ENCODE peak calls at places on chromosomes 11 and 22, in seven cellular contexts. Q, J, W, I, K, D and U are unnamed samples.

GRCh38 chr22:48370508-48371325 is 1457.0 kb downstream of the BRD1 start:
- DNase-seq in Q (no peak), J (no peak), W (no peak), I (no peak), K (no peak), D (no peak), U (no peak)

GRCh38 chr11:88313441-88313840 is 24.1 kb downstream of the CTSC start:
- DNase-seq in Q (no peak), J (peak; percentile 56), W (no peak), I (no peak), K (no peak), D (no peak), U (no peak)

GRCh38 chr11:132717824-132718223 is 814.5 kb downstream of the OPCML start:
- DNase-seq in Q (no peak), J (no peak), W (no peak), I (no peak), K (no peak), D (no peak), U (no peak)

GRCh38 chr22:42699281-42699681 is 21.4 kb downstream of the A4GALT start:
- DNase-seq in Q (peak; percentile 77), J (no peak), W (no peak), I (no peak), K (no peak), D (no peak), U (no peak)

GRCh38 chr22:41524283-41524682 is 20.0 kb downstream of the POLR3H start:
- DNase-seq in Q (peak; percentile 86), J (peak; percentile 66), W (no peak), I (no peak), K (peak; percentile 62), D (peak; percentile 82), U (no peak)

GRCh38 chr22:20928573-20928967 is 11.4 kb downstream of the CRKL start:
- DNase-seq in Q (no peak), J (no peak), W (no peak), I (no peak), K (no peak), D (no peak), U (no peak)

GRCh38 chr11:125241104-125241503 is 76.6 kb downstream of the PKNOX2 start:
- DNase-seq in Q (no peak), J (no peak), W (no peak), I (no peak), K (no peak), D (no peak), U (peak; percentile 4)

GRCh38 chr11:117934526-117935307 is 5.5 kb upstream of the TMPRSS13 start:
- DNase-seq in Q (no peak), J (no peak), W (no peak), I (no peak), K (no peak), D (no peak), U (no peak)

GRCh38 chr22:21949569-21949918 is 3.1 kb downstream of the PPM1F start:
- DNase-seq in Q (no peak), J (no peak), W (no peak), I (no peak), K (no peak), D (no peak), U (no peak)

GRCh38 chr11:66231561-66231960 is 36.9 kb upstream of the RAB1B start:
- DNase-seq in Q (no peak), J (no peak), W (no peak), I (no peak), K (no peak), D (no peak), U (no peak)

GRCh38 chr22:38243007-38243775 is 29.6 kb downstream of the TMEM184B start:
- DNase-seq in Q (no peak), J (peak; percentile 55), W (no peak), I (peak; percentile 54), K (no peak), D (peak; percentile 61), U (no peak)

GRCh38 chr11:115672412-115672811 is 168.2 kb upstream of the CADM1 start:
- DNase-seq in Q (no peak), J (no peak), W (no peak), I (no peak), K (no peak), D (no peak), U (no peak)

GRCh38 chr22:23675502-23676415 is 15.1 kb upstream of the RGL4 start:
- DNase-seq in Q (peak; percentile 78), J (peak; percentile 31), W (no peak), I (no peak), K (no peak), D (peak; percentile 77), U (peak; percentile 25)

GRCh38 chr11:105357146-105357545 is 217.6 kb upstream of the CARD18 start:
- DNase-seq in Q (no peak), J (no peak), W (no peak), I (no peak), K (no peak), D (no peak), U (no peak)

GRCh38 chr11:134224710-134225662 is 515 bp downstream of the VPS26B start:
- DNase-seq in Q (peak; percentile 87), J (peak; percentile 29), W (peak; percentile 87), I (no peak), K (peak; percentile 75), D (peak; percentile 46), U (peak; percentile 85)

GRCh38 chr11:72585762-72586590 is 88.2 kb downstream of the PDE2A start:
- DNase-seq in Q (peak; percentile 69), J (peak; percentile 69), W (peak; percentile 77), I (no peak), K (peak; percentile 71), D (peak; percentile 82), U (peak; percentile 73)

GRCh38 chr22:41951898-41952474 is at the start of gene SMIM45:
- DNase-seq in Q (no peak), J (no peak), W (peak; percentile 48), I (no peak), K (no peak), D (no peak), U (peak; percentile 52)

GRCh38 chr11:44954051-44954906 is 3.6 kb upstream of the TP53I11 start:
- DNase-seq in Q (no peak), J (no peak), W (no peak), I (no peak), K (no peak), D (no peak), U (no peak)

GRCh38 chr11:1195690-1196515 is 27.0 kb upstream of the MUC5B start:
- DNase-seq in Q (peak; percentile 69), J (no peak), W (no peak), I (no peak), K (peak; percentile 2), D (peak; percentile 4), U (no peak)

GRCh38 chr11:114063829-114064201 is 4.3 kb downstream of the ZBTB16 start:
- DNase-seq in Q (no peak), J (no peak), W (no peak), I (no peak), K (no peak), D (no peak), U (no peak)

GRCh38 chr11:114065094-114065493 is 5.6 kb downstream of the ZBTB16 start:
- DNase-seq in Q (no peak), J (no peak), W (no peak), I (no peak), K (no peak), D (no peak), U (no peak)

GRCh38 chr11:114066046-114066648 is 6.6 kb downstream of the ZBTB16 start:
- DNase-seq in Q (no peak), J (no peak), W (no peak), I (no peak), K (no peak), D (no peak), U (no peak)

GRCh38 chr11:114063149-114063828 is 3.8 kb downstream of the ZBTB16 start:
- DNase-seq in Q (no peak), J (no peak), W (no peak), I (no peak), K (no peak), D (no peak), U (no peak)

GRCh38 chr11:114064216-114064615 is 4.7 kb downstream of the ZBTB16 start:
- DNase-seq in Q (no peak), J (no peak), W (no peak), I (no peak), K (no peak), D (no peak), U (no peak)
- H3K4me3 ChIP-seq in Q (peak overlapping the region; percentile 19), J (no peak overlapping the region), W (no peak overlapping the region), I (peak overlapping the region; percentile 28), K (peak overlapping the region; percentile 27), D (no peak overlapping the region), U (peak overlapping the region; percentile 88)

GRCh38 chr11:58928082-58928574 is 11.2 kb upstream of the GLYATL1 start:
- DNase-seq in Q (no peak), J (no peak), W (no peak), I (no peak), K (no peak), D (no peak), U (no peak)
- H3K4me3 ChIP-seq in Q (peak overlapping the region; percentile 74), J (no peak overlapping the region), W (no peak overlapping the region), I (no peak overlapping the region), K (no peak overlapping the region), D (no peak overlapping the region), U (peak overlapping the region; percentile 9)

GRCh38 chr11:122731500-122731913 is 76.0 kb downstream of the UBASH3B start:
- DNase-seq in Q (no peak), J (peak; percentile 96), W (no peak), I (peak; percentile 84), K (no peak), D (no peak), U (no peak)
- H3K4me3 ChIP-seq in Q (no peak overlapping the region), J (no peak overlapping the region), W (no peak overlapping the region), I (no peak overlapping the region), K (no peak overlapping the region), D (no peak overlapping the region), U (no peak overlapping the region)

GRCh38 chr11:12377824-12378593 is 638 bp downstream of the PARVA start:
- DNase-seq in Q (peak; percentile 89), J (peak; percentile 82), W (peak; percentile 76), I (no peak), K (peak; percentile 51), D (peak; percentile 84), U (no peak)

GRCh38 chr11:12376259-12376971 is 956 bp upstream of the PARVA start:
- DNase-seq in Q (no peak), J (peak; percentile 85), W (peak; percentile 12), I (peak; percentile 85), K (peak; percentile 69), D (peak; percentile 91), U (no peak)

GRCh38 chr11:12381875-12382274 is 4.5 kb downstream of the PARVA start:
- DNase-seq in Q (no peak), J (no peak), W (no peak), I (no peak), K (no peak), D (no peak), U (no peak)

GRCh38 chr11:12380565-12381325 is 3.4 kb downstream of the PARVA start:
- DNase-seq in Q (no peak), J (no peak), W (no peak), I (no peak), K (no peak), D (no peak), U (no peak)

DNA sequence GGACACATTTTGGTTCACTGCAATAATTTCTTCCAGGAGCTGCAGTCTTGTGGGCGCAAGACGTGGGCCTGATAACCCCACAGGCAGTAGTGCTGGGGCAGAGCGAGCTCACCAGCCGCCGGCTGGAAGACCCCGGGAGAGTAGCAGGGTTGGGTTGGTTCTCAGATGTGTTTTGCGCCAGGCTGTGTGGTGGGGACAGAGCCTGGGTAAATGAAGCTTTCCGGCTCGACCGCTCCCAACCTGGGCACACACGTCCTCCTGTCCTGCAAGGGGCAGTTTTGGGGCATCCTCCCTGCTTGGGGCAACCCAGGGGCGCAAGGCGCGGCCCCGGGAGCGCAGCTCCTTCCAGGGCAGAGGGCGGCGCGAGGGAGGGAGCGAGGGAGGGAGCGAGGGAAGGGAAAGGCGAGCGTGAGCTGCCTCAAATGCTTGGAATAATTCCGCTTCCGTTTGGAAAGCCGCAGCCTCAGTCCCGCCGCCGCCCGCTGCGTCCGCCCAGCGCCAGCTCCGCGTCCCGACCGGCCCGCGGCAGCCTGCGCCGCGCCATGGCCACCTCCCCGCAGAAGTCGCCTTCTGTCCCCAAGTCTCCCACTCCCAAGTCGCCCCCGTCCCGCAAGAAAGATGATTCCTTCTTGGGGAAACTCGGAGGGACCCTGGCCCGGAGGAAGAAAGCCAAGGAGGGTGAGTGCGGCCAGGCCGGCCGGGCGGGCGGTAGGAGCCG is at the start of gene PARVA:
- DNase-seq in Q (peak; percentile 92), J (peak; percentile 83), W (peak; percentile 67), I (no peak), K (peak; percentile 70), D (peak; percentile 77), U (no peak)
- H3K4me3 ChIP-seq in Q (peak within 1 kb of the TSS; percentile 71), J (peak within 1 kb of the TSS; percentile 71), W (peak within 1 kb of the TSS; percentile 76), I (peak within 1 kb of the TSS; percentile 69), K (peak within 1 kb of the TSS; percentile 62), D (peak within 1 kb of the TSS; percentile 18), U (peak within 1 kb of the TSS; percentile 59)